ENCODE peak calls at places on chromosome 17, in nine cellular contexts. One of them, this sample, is unnamed. For H3K9me3, the result is how much of the 10 kb centered on the place peaks cover.

GRCh38 chr17:600576-601301 is 113.9 kb downstream of the VPS53 start:
- DNase-seq in transverse colon: peak
- DNase-seq in kidney: no peak
- DNase-seq in prostate gland: no peak
- DNase-seq in PC-9: no peak
- DNase-seq in stomach: no peak
- DNase-seq in right cardiac atrium: no peak
- DNase-seq in IMR-90: peak
- DNase-seq in thoracic aorta: no peak
- DNase-seq in this sample: no peak

GRCh38 chr17:74244128-74244527 is 29.9 kb upstream of the DNAI2 start:
- DNase-seq in transverse colon: no peak
- DNase-seq in kidney: no peak
- DNase-seq in prostate gland: no peak
- DNase-seq in PC-9: no peak
- DNase-seq in stomach: no peak
- DNase-seq in right cardiac atrium: no peak
- DNase-seq in IMR-90: no peak
- DNase-seq in thoracic aorta: no peak
- DNase-seq in this sample: no peak

GRCh38 chr17:65013613-65014391 is 42.7 kb downstream of the GNA13 start:
- DNase-seq in transverse colon: no peak
- DNase-seq in kidney: no peak
- DNase-seq in prostate gland: no peak
- DNase-seq in PC-9: peak
- DNase-seq in stomach: no peak
- DNase-seq in right cardiac atrium: no peak
- DNase-seq in IMR-90: peak
- DNase-seq in thoracic aorta: no peak
- DNase-seq in this sample: no peak

GRCh38 chr17:31807846-31808245 is 51.2 kb downstream of the COPRS start:
- DNase-seq in transverse colon: no peak
- DNase-seq in kidney: no peak
- DNase-seq in prostate gland: no peak
- DNase-seq in PC-9: no peak
- DNase-seq in stomach: no peak
- DNase-seq in right cardiac atrium: no peak
- DNase-seq in IMR-90: peak
- DNase-seq in thoracic aorta: no peak
- DNase-seq in this sample: no peak

GRCh38 chr17:3845361-3845753 is 689 bp downstream of the NCBP3 start:
- DNase-seq in transverse colon: peak
- DNase-seq in kidney: no peak
- DNase-seq in prostate gland: no peak
- DNase-seq in PC-9: peak
- DNase-seq in stomach: no peak
- DNase-seq in right cardiac atrium: no peak
- DNase-seq in IMR-90: no peak
- DNase-seq in thoracic aorta: no peak
- DNase-seq in this sample: peak

GRCh38 chr17:77279448-77280303 is 138.9 kb downstream of the SEC14L1 start:
- DNase-seq in transverse colon: peak
- DNase-seq in kidney: no peak
- DNase-seq in prostate gland: no peak
- DNase-seq in PC-9: peak
- DNase-seq in stomach: peak
- DNase-seq in right cardiac atrium: no peak
- DNase-seq in IMR-90: peak
- DNase-seq in thoracic aorta: no peak
- DNase-seq in this sample: no peak

GRCh38 chr17:14268264-14268663 is 31.6 kb upstream of the CDRT15 start:
- DNase-seq in transverse colon: no peak
- DNase-seq in kidney: no peak
- DNase-seq in prostate gland: no peak
- DNase-seq in PC-9: no peak
- DNase-seq in stomach: no peak
- DNase-seq in right cardiac atrium: no peak
- DNase-seq in IMR-90: no peak
- DNase-seq in thoracic aorta: no peak
- DNase-seq in this sample: no peak

GRCh38 chr17:30550512-30551273 is 73.5 kb downstream of the GOSR1 start:
- DNase-seq in transverse colon: peak
- DNase-seq in kidney: no peak
- DNase-seq in prostate gland: no peak
- DNase-seq in PC-9: peak
- DNase-seq in stomach: peak
- DNase-seq in right cardiac atrium: peak
- DNase-seq in IMR-90: peak
- DNase-seq in thoracic aorta: no peak
- DNase-seq in this sample: no peak

GRCh38 chr17:21089933-21090888 is 36.6 kb upstream of the DHRS7B start:
- DNase-seq in transverse colon: no peak
- DNase-seq in kidney: no peak
- DNase-seq in prostate gland: no peak
- DNase-seq in PC-9: no peak
- DNase-seq in stomach: no peak
- DNase-seq in right cardiac atrium: no peak
- DNase-seq in IMR-90: no peak
- DNase-seq in thoracic aorta: no peak
- DNase-seq in this sample: no peak

GRCh38 chr17:14161419-14161818 is 75.2 kb downstream of the CDRT15 start:
- DNase-seq in transverse colon: no peak
- DNase-seq in kidney: peak
- DNase-seq in prostate gland: no peak
- DNase-seq in PC-9: no peak
- DNase-seq in stomach: no peak
- DNase-seq in right cardiac atrium: no peak
- DNase-seq in IMR-90: no peak
- DNase-seq in thoracic aorta: no peak
- DNase-seq in this sample: no peak

GRCh38 chr17:68205251-68205807 is 42.5 kb upstream of the AMZ2 start:
- DNase-seq in transverse colon: peak
- DNase-seq in kidney: peak
- DNase-seq in prostate gland: peak
- DNase-seq in PC-9: peak
- DNase-seq in stomach: peak
- DNase-seq in right cardiac atrium: peak
- DNase-seq in IMR-90: peak
- DNase-seq in thoracic aorta: peak
- DNase-seq in this sample: peak

GRCh38 chr17:77036136-77036840 is 104.5 kb upstream of the SEC14L1 start:
- DNase-seq in transverse colon: no peak
- DNase-seq in kidney: no peak
- DNase-seq in prostate gland: no peak
- DNase-seq in PC-9: no peak
- DNase-seq in stomach: no peak
- DNase-seq in right cardiac atrium: no peak
- DNase-seq in IMR-90: no peak
- DNase-seq in thoracic aorta: no peak
- DNase-seq in this sample: no peak

GRCh38 chr17:28575126-28575795 is 1.4 kb downstream of the ALDOC start:
- DNase-seq in transverse colon: no peak
- DNase-seq in kidney: no peak
- DNase-seq in prostate gland: no peak
- DNase-seq in PC-9: no peak
- DNase-seq in stomach: no peak
- DNase-seq in right cardiac atrium: peak
- DNase-seq in IMR-90: no peak
- DNase-seq in thoracic aorta: no peak
- DNase-seq in this sample: no peak

GRCh38 chr17:72529386-72529785 is 408.6 kb downstream of the SOX9 start:
- DNase-seq in transverse colon: no peak
- DNase-seq in kidney: no peak
- DNase-seq in prostate gland: no peak
- DNase-seq in PC-9: no peak
- DNase-seq in stomach: no peak
- DNase-seq in right cardiac atrium: no peak
- DNase-seq in IMR-90: no peak
- DNase-seq in thoracic aorta: no peak
- DNase-seq in this sample: no peak

GRCh38 chr17:2928294-2928890 is 132.2 kb downstream of the RAP1GAP2 start:
- DNase-seq in transverse colon: no peak
- DNase-seq in kidney: no peak
- DNase-seq in prostate gland: no peak
- DNase-seq in PC-9: no peak
- DNase-seq in stomach: peak
- DNase-seq in right cardiac atrium: no peak
- DNase-seq in IMR-90: no peak
- DNase-seq in thoracic aorta: no peak
- DNase-seq in this sample: no peak

GRCh38 chr17:40312131-40312731 is 3.3 kb downstream of the RARA start:
- DNase-seq in transverse colon: peak
- DNase-seq in kidney: peak
- DNase-seq in prostate gland: no peak
- DNase-seq in PC-9: peak
- DNase-seq in stomach: no peak
- DNase-seq in right cardiac atrium: peak
- DNase-seq in IMR-90: no peak
- DNase-seq in thoracic aorta: no peak
- DNase-seq in this sample: peak
- H3K9me3 ChIP-seq in transverse colon: under half
- H3K9me3 ChIP-seq in kidney: under half
- H3K9me3 ChIP-seq in prostate gland: under half
- H3K9me3 ChIP-seq in PC-9: under half
- H3K9me3 ChIP-seq in stomach: under half
- H3K9me3 ChIP-seq in right cardiac atrium: under half
- H3K9me3 ChIP-seq in IMR-90: under half
- H3K9me3 ChIP-seq in thoracic aorta: under half
- H3K9me3 ChIP-seq in this sample: under half

DNA sequence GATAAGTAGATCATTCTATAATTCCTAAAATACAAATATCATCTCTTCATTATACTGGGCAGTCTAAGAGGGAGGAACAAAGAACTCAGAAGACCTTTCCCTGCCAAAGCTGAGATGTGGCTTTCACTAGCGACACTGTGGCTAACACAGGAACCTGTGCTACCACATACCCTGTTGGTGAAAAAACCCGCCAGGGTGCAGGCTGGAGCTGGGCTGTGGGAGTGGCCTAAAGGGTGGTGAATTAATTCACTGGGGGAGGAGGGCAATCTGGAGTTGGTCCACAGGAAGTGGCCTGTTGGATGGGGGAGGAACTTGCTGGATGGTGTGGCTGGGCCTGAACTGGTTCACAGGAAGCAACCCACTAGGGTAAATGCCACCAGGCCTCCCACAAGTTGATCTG is 7.4 kb downstream of the ZNF594 start:
- DNase-seq in transverse colon: no peak
- DNase-seq in kidney: no peak
- DNase-seq in prostate gland: no peak
- DNase-seq in PC-9: no peak
- DNase-seq in stomach: no peak
- DNase-seq in right cardiac atrium: no peak
- DNase-seq in IMR-90: no peak
- DNase-seq in thoracic aorta: no peak
- DNase-seq in this sample: no peak
- H3K9me3 ChIP-seq in transverse colon: half or more
- H3K9me3 ChIP-seq in kidney: under half
- H3K9me3 ChIP-seq in prostate gland: under half
- H3K9me3 ChIP-seq in PC-9: half or more
- H3K9me3 ChIP-seq in stomach: half or more
- H3K9me3 ChIP-seq in right cardiac atrium: under half
- H3K9me3 ChIP-seq in IMR-90: half or more
- H3K9me3 ChIP-seq in thoracic aorta: half or more
- H3K9me3 ChIP-seq in this sample: under half

GRCh38 chr17:82299452-82299851 is 18.0 kb downstream of the CD7 start:
- DNase-seq in transverse colon: no peak
- DNase-seq in kidney: no peak
- DNase-seq in prostate gland: no peak
- DNase-seq in PC-9: no peak
- DNase-seq in stomach: no peak
- DNase-seq in right cardiac atrium: peak
- DNase-seq in IMR-90: no peak
- DNase-seq in thoracic aorta: no peak
- DNase-seq in this sample: no peak

GRCh38 chr17:82300228-82300627 is 17.2 kb downstream of the CD7 start:
- DNase-seq in transverse colon: no peak
- DNase-seq in kidney: no peak
- DNase-seq in prostate gland: no peak
- DNase-seq in PC-9: no peak
- DNase-seq in stomach: no peak
- DNase-seq in right cardiac atrium: peak
- DNase-seq in IMR-90: no peak
- DNase-seq in thoracic aorta: no peak
- DNase-seq in this sample: no peak

GRCh38 chr17:82301916-82302497 is 15.4 kb downstream of the CD7 start:
- DNase-seq in transverse colon: peak
- DNase-seq in kidney: peak
- DNase-seq in prostate gland: no peak
- DNase-seq in PC-9: no peak
- DNase-seq in stomach: no peak
- DNase-seq in right cardiac atrium: peak
- DNase-seq in IMR-90: no peak
- DNase-seq in thoracic aorta: no peak
- DNase-seq in this sample: no peak

GRCh38 chr17:82301300-82301915 is 16.0 kb downstream of the CD7 start:
- DNase-seq in transverse colon: no peak
- DNase-seq in kidney: no peak
- DNase-seq in prostate gland: no peak
- DNase-seq in PC-9: no peak
- DNase-seq in stomach: no peak
- DNase-seq in right cardiac atrium: peak
- DNase-seq in IMR-90: no peak
- DNase-seq in thoracic aorta: no peak
- DNase-seq in this sample: no peak

DNA sequence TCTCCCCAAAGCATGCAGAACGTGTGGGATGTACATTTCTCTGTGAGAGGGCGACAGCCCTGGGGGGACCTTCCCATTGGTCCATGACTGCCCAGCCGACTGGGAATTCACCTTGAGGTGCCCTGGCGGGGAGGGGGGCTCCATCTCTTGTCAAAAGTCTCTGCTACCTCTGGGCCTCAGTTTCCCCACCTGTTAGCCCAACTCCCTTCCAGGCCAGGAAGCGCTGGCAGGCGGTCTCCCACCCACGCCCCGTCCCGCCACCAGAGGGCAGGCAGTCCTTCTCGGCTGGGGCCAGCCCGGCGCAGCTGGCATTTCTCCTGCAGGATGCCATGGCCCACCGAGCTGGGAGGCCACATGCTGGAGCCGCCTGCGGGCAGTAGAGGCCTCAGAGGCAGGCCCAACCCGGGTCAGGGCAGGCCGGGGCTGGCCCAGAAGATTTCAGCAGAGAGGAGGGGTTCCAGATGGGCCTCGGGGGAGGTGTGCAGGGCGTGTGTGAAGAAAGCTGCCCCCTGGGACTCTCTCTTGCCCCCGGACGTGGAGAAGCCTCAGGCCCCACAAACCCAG is 16.6 kb downstream of the CD7 start:
- DNase-seq in transverse colon: peak
- DNase-seq in kidney: peak
- DNase-seq in prostate gland: peak
- DNase-seq in PC-9: no peak
- DNase-seq in stomach: peak
- DNase-seq in right cardiac atrium: peak
- DNase-seq in IMR-90: peak
- DNase-seq in thoracic aorta: no peak
- DNase-seq in this sample: peak
- H3K9me3 ChIP-seq in transverse colon: under half
- H3K9me3 ChIP-seq in kidney: under half
- H3K9me3 ChIP-seq in prostate gland: under half
- H3K9me3 ChIP-seq in PC-9: under half
- H3K9me3 ChIP-seq in stomach: under half
- H3K9me3 ChIP-seq in right cardiac atrium: under half
- H3K9me3 ChIP-seq in IMR-90: under half
- H3K9me3 ChIP-seq in thoracic aorta: under half
- H3K9me3 ChIP-seq in this sample: under half

GRCh38 chr17:82952019-82952418 is 112.2 kb upstream of the ZNF750 start:
- DNase-seq in transverse colon: no peak
- DNase-seq in kidney: peak
- DNase-seq in prostate gland: no peak
- DNase-seq in PC-9: no peak
- DNase-seq in stomach: no peak
- DNase-seq in right cardiac atrium: peak
- DNase-seq in IMR-90: no peak
- DNase-seq in thoracic aorta: no peak
- DNase-seq in this sample: no peak
- H3K9me3 ChIP-seq in transverse colon: under half
- H3K9me3 ChIP-seq in kidney: under half
- H3K9me3 ChIP-seq in prostate gland: under half
- H3K9me3 ChIP-seq in PC-9: under half
- H3K9me3 ChIP-seq in stomach: under half
- H3K9me3 ChIP-seq in right cardiac atrium: under half
- H3K9me3 ChIP-seq in IMR-90: under half
- H3K9me3 ChIP-seq in thoracic aorta: under half
- H3K9me3 ChIP-seq in this sample: under half